ENCODE peak calls at places on chromosome 15, in four cellular contexts. One of them, this sample, is unnamed.

GRCh38 chr15:94403246-94403824 is 172.0 kb downstream of the MCTP2 start:
- DNase-seq in ovary: no peak
- DNase-seq in spleen: no peak
- DNase-seq in heart left ventricle: no peak
- DNase-seq in this sample: no peak

GRCh38 chr15:70436428-70436827 is 326.9 kb downstream of the UACA start:
- DNase-seq in spleen: no peak
- DNase-seq in ovary: no peak
- DNase-seq in heart left ventricle: no peak
- DNase-seq in this sample: no peak

GRCh38 chr15:44153352-44153751 is 41.7 kb downstream of the FRMD5 start:
- DNase-seq in heart left ventricle: no peak
- DNase-seq in spleen: no peak
- DNase-seq in ovary: no peak
- DNase-seq in this sample: no peak

GRCh38 chr15:70254186-70254974 is 156.7 kb upstream of the TLE3 start:
- DNase-seq in heart left ventricle: no peak
- DNase-seq in ovary: no peak
- DNase-seq in spleen: peak; percentile 28
- DNase-seq in this sample: no peak

GRCh38 chr15:46080018-46080417 is 445.2 kb downstream of the SQOR start:
- DNase-seq in ovary: no peak
- DNase-seq in spleen: no peak
- DNase-seq in heart left ventricle: no peak
- DNase-seq in this sample: no peak

GRCh38 chr15:90946941-90947576 is 7.6 kb upstream of the RCCD1 start:
- DNase-seq in spleen: no peak
- DNase-seq in heart left ventricle: no peak
- DNase-seq in ovary: no peak
- DNase-seq in this sample: no peak

GRCh38 chr15:96428742-96429141 is 98.2 kb downstream of the NR2F2 start:
- DNase-seq in spleen: no peak
- DNase-seq in ovary: no peak
- DNase-seq in heart left ventricle: peak; percentile 22
- DNase-seq in this sample: no peak

GRCh38 chr15:88303455-88303854 is 46.9 kb upstream of the NTRK3 start:
- DNase-seq in heart left ventricle: no peak
- DNase-seq in ovary: no peak
- DNase-seq in spleen: no peak
- DNase-seq in this sample: no peak

GRCh38 chr15:101727186-101727585 is 2.9 kb upstream of the TARS3 start:
- DNase-seq in ovary: no peak
- DNase-seq in heart left ventricle: no peak
- DNase-seq in spleen: no peak
- DNase-seq in this sample: no peak

GRCh38 chr15:71115567-71116351 is 488 bp downstream of the THSD4 start:
- DNase-seq in ovary: no peak
- DNase-seq in heart left ventricle: peak; percentile 44
- DNase-seq in spleen: no peak
- DNase-seq in this sample: peak; percentile 51

GRCh38 chr15:56775632-56776031 is 42.3 kb upstream of the ZNF280D start:
- DNase-seq in ovary: no peak
- DNase-seq in spleen: no peak
- DNase-seq in heart left ventricle: no peak
- DNase-seq in this sample: no peak

GRCh38 chr15:36798366-36798765 is 218.9 kb downstream of the CDIN1 start:
- DNase-seq in heart left ventricle: no peak
- DNase-seq in spleen: no peak
- DNase-seq in ovary: no peak
- DNase-seq in this sample: no peak

GRCh38 chr15:85749261-85750151 is 45.2 kb downstream of the KLHL25 start:
- DNase-seq in spleen: peak; percentile 68
- DNase-seq in heart left ventricle: peak; percentile 60
- DNase-seq in ovary: no peak
- DNase-seq in this sample: no peak

GRCh38 chr15:37045859-37046318 is 54.5 kb downstream of the MEIS2 start:
- DNase-seq in ovary: no peak
- DNase-seq in heart left ventricle: no peak
- DNase-seq in spleen: no peak
- DNase-seq in this sample: no peak

GRCh38 chr15:70569139-70569717 is 194.1 kb downstream of the UACA start:
- DNase-seq in ovary: peak; percentile 47
- DNase-seq in spleen: no peak
- DNase-seq in heart left ventricle: no peak
- DNase-seq in this sample: peak; percentile 38

GRCh38 chr15:70799667-70800450 is 36.5 kb upstream of the UACA start:
- DNase-seq in ovary: peak; percentile 45
- DNase-seq in heart left ventricle: peak; percentile 48
- DNase-seq in spleen: no peak
- DNase-seq in this sample: no peak

GRCh38 chr15:31457161-31457560 is 130.5 kb downstream of the KLF13 start:
- DNase-seq in ovary: no peak
- DNase-seq in spleen: peak; percentile 33
- DNase-seq in heart left ventricle: peak; percentile 19
- DNase-seq in this sample: no peak

GRCh38 chr15:32152574-32152973 is 122.3 kb downstream of the CHRNA7 start:
- DNase-seq in spleen: no peak
- DNase-seq in ovary: no peak
- DNase-seq in heart left ventricle: no peak
- DNase-seq in this sample: no peak

GRCh38 chr15:44035781-44036699 is 159.0 kb downstream of the FRMD5 start:
- DNase-seq in ovary: no peak
- DNase-seq in spleen: no peak
- DNase-seq in heart left ventricle: no peak
- DNase-seq in this sample: no peak

GRCh38 chr15:29849716-29850115 is 27.4 kb upstream of the TJP1 start:
- DNase-seq in spleen: no peak
- DNase-seq in ovary: no peak
- DNase-seq in heart left ventricle: no peak
- DNase-seq in this sample: no peak

GRCh38 chr15:25862087-25862468 is 1.0 kb downstream of the ATP10A start:
- DNase-seq in spleen: no peak
- DNase-seq in ovary: no peak
- DNase-seq in heart left ventricle: no peak
- DNase-seq in this sample: no peak
- TF ChIP-seq POLR2A in spleen: no peak
- TF ChIP-seq POLR2A in ovary: no peak
- TF ChIP-seq POLR2A in heart left ventricle: no peak
- TF ChIP-seq POLR2A in this sample: no peak

GRCh38 chr15:66129561-66129960 is 124.0 kb downstream of the MEGF11 start:
- DNase-seq in ovary: no peak
- DNase-seq in spleen: no peak
- DNase-seq in heart left ventricle: no peak
- DNase-seq in this sample: no peak

GRCh38 chr15:66132251-66132816 is 121.2 kb downstream of the MEGF11 start:
- DNase-seq in spleen: no peak
- DNase-seq in heart left ventricle: peak; percentile 53
- DNase-seq in ovary: no peak
- DNase-seq in this sample: no peak

GRCh38 chr15:66131831-66132230 is 121.7 kb downstream of the MEGF11 start:
- DNase-seq in spleen: no peak
- DNase-seq in heart left ventricle: no peak
- DNase-seq in ovary: no peak
- DNase-seq in this sample: no peak

GRCh38 chr15:66131200-66131599 is 122.3 kb downstream of the MEGF11 start:
- DNase-seq in ovary: no peak
- DNase-seq in spleen: no peak
- DNase-seq in heart left ventricle: no peak
- DNase-seq in this sample: no peak

GRCh38 chr15:66130496-66131014 is 123.0 kb downstream of the MEGF11 start:
- DNase-seq in spleen: no peak
- DNase-seq in heart left ventricle: no peak
- DNase-seq in ovary: no peak
- DNase-seq in this sample: no peak
- H3K27me3 ChIP-seq in spleen: no peaks in the 10 kb centered on the region
- H3K27me3 ChIP-seq in heart left ventricle: peaks cover 29% of the 10 kb centered on the region
- H3K27me3 ChIP-seq in ovary: no peaks in the 10 kb centered on the region
- H3K27me3 ChIP-seq in this sample: no peaks in the 10 kb centered on the region

GRCh38 chr15:22868928-22869327 is 30.5 kb downstream of the NIPA2 start:
- DNase-seq in ovary: no peak
- DNase-seq in heart left ventricle: no peak
- DNase-seq in spleen: no peak
- DNase-seq in this sample: no peak
- H3K36me3 ChIP-seq in ovary: no peaks in the 10 kb centered on the region
- H3K36me3 ChIP-seq in heart left ventricle: peaks cover 96% of the 10 kb centered on the region
- H3K36me3 ChIP-seq in spleen: peaks cover 100% of the 10 kb centered on the region
- H3K36me3 ChIP-seq in this sample: peaks cover 13% of the 10 kb centered on the region

GRCh38 chr15:73631915-73632669 is 1.1 kb downstream of the NPTN start:
- DNase-seq in spleen: no peak
- DNase-seq in heart left ventricle: peak; percentile 62
- DNase-seq in ovary: no peak
- DNase-seq in this sample: peak; percentile 48
- TF ChIP-seq POLR2A in spleen: no peak
- TF ChIP-seq POLR2A in heart left ventricle: peak; percentile 64
- TF ChIP-seq POLR2A in ovary: peak; percentile 15
- TF ChIP-seq POLR2A in this sample: no peak

GRCh38 chr15:40838756-40839155 is 5.1 kb upstream of the SPINT1 start:
- DNase-seq in ovary: no peak
- DNase-seq in spleen: peak; percentile 9
- DNase-seq in heart left ventricle: no peak
- DNase-seq in this sample: no peak

GRCh38 chr15:40844543-40844981 is 714 bp downstream of the SPINT1 start:
- DNase-seq in spleen: peak; percentile 87
- DNase-seq in ovary: no peak
- DNase-seq in heart left ventricle: peak; percentile 23
- DNase-seq in this sample: no peak

GRCh38 chr15:40843885-40844542 is at the start of gene SPINT1:
- DNase-seq in spleen: no peak
- DNase-seq in heart left ventricle: no peak
- DNase-seq in ovary: no peak
- DNase-seq in this sample: no peak

GRCh38 chr15:40843183-40843884 is 514 bp upstream of the SPINT1 start:
- DNase-seq in ovary: no peak
- DNase-seq in spleen: peak; percentile 71
- DNase-seq in heart left ventricle: no peak
- DNase-seq in this sample: no peak

DNA sequence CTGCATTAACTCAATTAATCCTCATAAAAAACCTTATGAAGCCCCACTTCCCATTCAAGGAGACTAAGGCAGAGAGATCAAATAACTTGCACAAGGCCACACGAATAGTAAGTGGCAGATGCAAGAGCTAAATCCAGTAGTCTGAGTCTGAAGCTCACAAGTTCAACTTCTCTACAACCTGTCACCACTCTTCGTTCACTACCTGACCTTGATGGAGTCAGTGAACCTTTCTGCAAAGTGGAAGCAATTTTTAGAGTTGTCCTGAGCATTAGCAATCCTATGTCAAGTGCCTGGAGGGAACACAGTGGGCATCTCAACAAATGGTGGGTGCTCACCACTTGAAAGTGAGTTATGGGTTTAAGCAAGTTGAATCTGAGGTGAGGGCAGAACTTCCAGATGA is 2.1 kb upstream of the SPINT1 start:
- DNase-seq in ovary: no peak
- DNase-seq in spleen: no peak
- DNase-seq in heart left ventricle: no peak
- DNase-seq in this sample: no peak
- H3K27me3 ChIP-seq in ovary: peaks cover 2% of the 10 kb centered on the region
- H3K27me3 ChIP-seq in spleen: peaks cover 16% of the 10 kb centered on the region
- H3K27me3 ChIP-seq in heart left ventricle: peaks cover 34% of the 10 kb centered on the region
- H3K27me3 ChIP-seq in this sample: peaks cover 11% of the 10 kb centered on the region

DNA sequence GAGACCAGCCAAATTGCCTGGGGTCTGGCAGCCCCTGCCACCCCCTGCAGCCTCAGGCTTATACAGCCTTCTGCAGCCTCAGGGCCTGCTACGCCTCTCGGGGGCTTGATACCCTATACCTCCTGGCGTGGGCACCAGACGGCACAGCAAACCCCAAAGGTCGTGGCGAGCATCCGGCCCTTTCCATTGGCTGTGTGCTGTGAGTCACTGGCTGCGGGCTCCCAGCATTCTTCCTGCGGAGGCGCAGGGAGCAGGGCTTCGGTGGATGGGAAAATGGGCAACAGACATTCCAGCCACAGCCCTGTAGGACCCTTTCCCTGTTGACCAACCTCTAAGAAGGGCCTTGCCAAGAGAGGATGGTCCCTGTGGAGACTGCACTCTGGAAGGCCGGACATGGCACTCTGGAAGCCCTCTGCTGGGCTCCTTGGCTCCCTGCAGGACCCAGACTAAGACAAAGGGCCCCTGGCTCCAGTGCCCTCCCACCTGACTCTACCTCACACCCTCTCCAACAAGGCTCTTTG is 59.6 kb downstream of the ITGA11 start:
- DNase-seq in spleen: no peak
- DNase-seq in heart left ventricle: peak; percentile 25
- DNase-seq in ovary: no peak
- DNase-seq in this sample: no peak
- H3K36me3 ChIP-seq in spleen: no peaks in the 10 kb centered on the region
- H3K36me3 ChIP-seq in heart left ventricle: no peaks in the 10 kb centered on the region
- H3K36me3 ChIP-seq in ovary: no peaks in the 10 kb centered on the region
- H3K36me3 ChIP-seq in this sample: no peaks in the 10 kb centered on the region

GRCh38 chr15:80697316-80697715 is 2.2 kb downstream of the ABHD17C start:
- DNase-seq in ovary: no peak
- DNase-seq in heart left ventricle: no peak
- DNase-seq in spleen: no peak
- DNase-seq in this sample: no peak
- TF ChIP-seq POLR2A in ovary: no peak
- TF ChIP-seq POLR2A in heart left ventricle: no peak
- TF ChIP-seq POLR2A in spleen: no peak
- TF ChIP-seq POLR2A in this sample: no peak

GRCh38 chr15:67824900-67825879 is at the start of gene SKOR1:
- DNase-seq in heart left ventricle: no peak
- DNase-seq in spleen: peak; percentile 64
- DNase-seq in ovary: no peak
- DNase-seq in this sample: no peak
- H3K27me3 ChIP-seq in heart left ventricle: peaks cover 100% of the 10 kb centered on the region
- H3K27me3 ChIP-seq in spleen: peaks cover 100% of the 10 kb centered on the region
- H3K27me3 ChIP-seq in ovary: peaks cover 40% of the 10 kb centered on the region
- H3K27me3 ChIP-seq in this sample: peaks cover 52% of the 10 kb centered on the region

This sample was measured in right lobe of liver.